ENCODE peak calls at places on chromosomes 16 and 17, in five cellular contexts. One of them, this sample, is unnamed. For H3K9me3, the result is how much of the 10 kb centered on the place peaks cover.

GRCh38 chr17:14590458-14591250 is 289.8 kb downstream of the HS3ST3B1 start:
- DNase-seq in left lung: no peak
- DNase-seq in fibroblast of lung: no peak
- DNase-seq in colonic mucosa: no peak
- DNase-seq in aorta: no peak
- DNase-seq in this sample: no peak

GRCh38 chr16:89102035-89102776 is 8.6 kb downstream of the ACSF3 start:
- DNase-seq in left lung: no peak
- DNase-seq in fibroblast of lung: no peak
- DNase-seq in colonic mucosa: peak
- DNase-seq in aorta: peak
- DNase-seq in this sample: peak

GRCh38 chr16:55349867-55350266 is 25.9 kb downstream of the IRX6 start:
- DNase-seq in left lung: no peak
- DNase-seq in fibroblast of lung: no peak
- DNase-seq in colonic mucosa: no peak
- DNase-seq in aorta: no peak
- DNase-seq in this sample: no peak

GRCh38 chr16:88785106-88785924 is at the start of gene PIEZO1:
- DNase-seq in left lung: peak
- DNase-seq in fibroblast of lung: peak
- DNase-seq in colonic mucosa: peak
- DNase-seq in aorta: peak
- DNase-seq in this sample: peak

GRCh38 chr17:8041249-8041928 is 2.5 kb downstream of the ALOX15B start:
- DNase-seq in left lung: no peak
- DNase-seq in fibroblast of lung: peak
- DNase-seq in colonic mucosa: peak
- DNase-seq in aorta: no peak
- DNase-seq in this sample: no peak

GRCh38 chr17:82408938-82409318 is 9.2 kb upstream of the HEXD start:
- DNase-seq in left lung: no peak
- DNase-seq in fibroblast of lung: no peak
- DNase-seq in colonic mucosa: no peak
- DNase-seq in aorta: no peak
- DNase-seq in this sample: no peak

GRCh38 chr17:27247071-27247957 is 46.6 kb upstream of the WSB1 start:
- DNase-seq in left lung: peak
- DNase-seq in fibroblast of lung: peak
- DNase-seq in colonic mucosa: peak
- DNase-seq in aorta: peak
- DNase-seq in this sample: peak

GRCh38 chr16:27482397-27483082 is 67.2 kb downstream of the GTF3C1 start:
- DNase-seq in left lung: no peak
- DNase-seq in fibroblast of lung: no peak
- DNase-seq in colonic mucosa: no peak
- DNase-seq in aorta: no peak
- DNase-seq in this sample: no peak

GRCh38 chr17:31155208-31155810 is 60.5 kb downstream of the NF1 start:
- DNase-seq in left lung: no peak
- DNase-seq in fibroblast of lung: peak
- DNase-seq in colonic mucosa: no peak
- DNase-seq in aorta: no peak
- DNase-seq in this sample: no peak

GRCh38 chr17:82480345-82480744 is 21.8 kb downstream of the NARF start:
- DNase-seq in left lung: no peak
- DNase-seq in fibroblast of lung: no peak
- DNase-seq in colonic mucosa: no peak
- DNase-seq in aorta: no peak
- DNase-seq in this sample: no peak

GRCh38 chr17:72609501-72609900 is 483.0 kb downstream of the SLC39A11 start:
- DNase-seq in left lung: no peak
- DNase-seq in fibroblast of lung: no peak
- DNase-seq in colonic mucosa: peak
- DNase-seq in aorta: no peak
- DNase-seq in this sample: no peak

GRCh38 chr17:75481194-75482059 is 25.0 kb downstream of the TMEM94 start:
- DNase-seq in left lung: no peak
- DNase-seq in fibroblast of lung: no peak
- DNase-seq in colonic mucosa: no peak
- DNase-seq in aorta: no peak
- DNase-seq in this sample: no peak

GRCh38 chr16:31277659-31278260 is 18.0 kb downstream of the ITGAM start:
- DNase-seq in left lung: no peak
- DNase-seq in fibroblast of lung: no peak
- DNase-seq in colonic mucosa: no peak
- DNase-seq in aorta: no peak
- DNase-seq in this sample: no peak

GRCh38 chr17:77320046-77320445 is 179.3 kb downstream of the SEC14L1 start:
- DNase-seq in left lung: peak
- DNase-seq in fibroblast of lung: peak
- DNase-seq in colonic mucosa: no peak
- DNase-seq in aorta: no peak
- DNase-seq in this sample: peak

GRCh38 chr17:16437083-16437482 is 21.7 kb downstream of the TRPV2 start:
- DNase-seq in left lung: no peak
- DNase-seq in fibroblast of lung: no peak
- DNase-seq in colonic mucosa: no peak
- DNase-seq in aorta: no peak
- DNase-seq in this sample: peak

GRCh38 chr17:73205326-73205980 is 12.6 kb downstream of the COG1 start:
- DNase-seq in left lung: no peak
- DNase-seq in fibroblast of lung: no peak
- DNase-seq in colonic mucosa: no peak
- DNase-seq in aorta: no peak
- DNase-seq in this sample: no peak

GRCh38 chr16:57941016-57941656 is 29.8 kb downstream of the CNGB1 start:
- DNase-seq in left lung: peak
- DNase-seq in fibroblast of lung: peak
- DNase-seq in colonic mucosa: peak
- DNase-seq in aorta: peak
- DNase-seq in this sample: peak

GRCh38 chr17:43905985-43906852 is 1.1 kb downstream of the MPP2 start:
- DNase-seq in left lung: peak
- DNase-seq in fibroblast of lung: peak
- DNase-seq in colonic mucosa: peak
- DNase-seq in aorta: peak
- DNase-seq in this sample: peak

GRCh38 chr17:19791918-19792317 is 43.8 kb upstream of the ALDH3A1 start:
- DNase-seq in left lung: no peak
- DNase-seq in fibroblast of lung: no peak
- DNase-seq in colonic mucosa: no peak
- DNase-seq in aorta: no peak
- DNase-seq in this sample: no peak

GRCh38 chr17:19799796-19800195 is 51.7 kb upstream of the ALDH3A1 start:
- DNase-seq in left lung: no peak
- DNase-seq in fibroblast of lung: no peak
- DNase-seq in colonic mucosa: no peak
- DNase-seq in aorta: no peak
- DNase-seq in this sample: no peak

GRCh38 chr17:19800571-19800970 is 52.5 kb upstream of the ALDH3A1 start:
- DNase-seq in left lung: no peak
- DNase-seq in fibroblast of lung: no peak
- DNase-seq in colonic mucosa: no peak
- DNase-seq in aorta: no peak
- DNase-seq in this sample: no peak

DNA sequence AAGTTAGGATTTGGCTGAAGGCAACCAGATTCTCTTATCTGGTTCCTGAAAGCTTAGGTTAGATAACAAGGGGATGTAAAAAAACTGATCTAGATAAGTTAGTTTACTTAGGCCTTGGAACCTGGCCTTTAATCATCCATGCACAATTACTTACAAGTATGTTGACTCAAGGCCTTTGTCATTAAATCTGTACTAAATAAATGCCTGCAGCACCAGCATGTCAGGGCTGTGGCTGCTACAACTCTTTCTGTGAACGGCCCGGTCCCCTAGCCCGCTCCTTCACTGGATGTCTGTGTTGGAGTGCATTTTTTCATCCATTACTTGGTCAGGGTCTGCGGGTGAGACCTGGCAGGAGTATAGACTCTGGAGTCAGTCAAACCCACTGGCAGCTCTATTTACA is 48.4 kb upstream of the ALDH3A1 start:
- DNase-seq in left lung: no peak
- DNase-seq in fibroblast of lung: no peak
- DNase-seq in colonic mucosa: no peak
- DNase-seq in aorta: no peak
- DNase-seq in this sample: no peak
- H3K9me3 ChIP-seq in left lung: under half
- H3K9me3 ChIP-seq in fibroblast of lung: under half
- H3K9me3 ChIP-seq in colonic mucosa: under half
- H3K9me3 ChIP-seq in aorta: under half
- H3K9me3 ChIP-seq in this sample: under half

GRCh38 chr17:78973196-78973595 is 6.5 kb downstream of the LGALS3BP start:
- DNase-seq in left lung: no peak
- DNase-seq in fibroblast of lung: no peak
- DNase-seq in colonic mucosa: no peak
- DNase-seq in aorta: no peak
- DNase-seq in this sample: peak

GRCh38 chr17:78973792-78974520 is 5.8 kb downstream of the LGALS3BP start:
- DNase-seq in left lung: no peak
- DNase-seq in fibroblast of lung: no peak
- DNase-seq in colonic mucosa: no peak
- DNase-seq in aorta: no peak
- DNase-seq in this sample: peak

GRCh38 chr17:78976907-78977680 is 2.6 kb downstream of the LGALS3BP start:
- DNase-seq in left lung: no peak
- DNase-seq in fibroblast of lung: no peak
- DNase-seq in colonic mucosa: no peak
- DNase-seq in aorta: no peak
- DNase-seq in this sample: peak

GRCh38 chr17:78972507-78973105 is 7.1 kb downstream of the LGALS3BP start:
- DNase-seq in left lung: no peak
- DNase-seq in fibroblast of lung: no peak
- DNase-seq in colonic mucosa: no peak
- DNase-seq in aorta: no peak
- DNase-seq in this sample: no peak

GRCh38 chr17:78974635-78975591 is 4.8 kb downstream of the LGALS3BP start:
- DNase-seq in left lung: peak
- DNase-seq in fibroblast of lung: peak
- DNase-seq in colonic mucosa: peak
- DNase-seq in aorta: peak
- DNase-seq in this sample: peak
- H3K27ac ChIP-seq in left lung: peak
- H3K27ac ChIP-seq in fibroblast of lung: peak
- H3K27ac ChIP-seq in colonic mucosa: peak
- H3K27ac ChIP-seq in aorta: no peak
- H3K27ac ChIP-seq in this sample: no peak

DNA sequence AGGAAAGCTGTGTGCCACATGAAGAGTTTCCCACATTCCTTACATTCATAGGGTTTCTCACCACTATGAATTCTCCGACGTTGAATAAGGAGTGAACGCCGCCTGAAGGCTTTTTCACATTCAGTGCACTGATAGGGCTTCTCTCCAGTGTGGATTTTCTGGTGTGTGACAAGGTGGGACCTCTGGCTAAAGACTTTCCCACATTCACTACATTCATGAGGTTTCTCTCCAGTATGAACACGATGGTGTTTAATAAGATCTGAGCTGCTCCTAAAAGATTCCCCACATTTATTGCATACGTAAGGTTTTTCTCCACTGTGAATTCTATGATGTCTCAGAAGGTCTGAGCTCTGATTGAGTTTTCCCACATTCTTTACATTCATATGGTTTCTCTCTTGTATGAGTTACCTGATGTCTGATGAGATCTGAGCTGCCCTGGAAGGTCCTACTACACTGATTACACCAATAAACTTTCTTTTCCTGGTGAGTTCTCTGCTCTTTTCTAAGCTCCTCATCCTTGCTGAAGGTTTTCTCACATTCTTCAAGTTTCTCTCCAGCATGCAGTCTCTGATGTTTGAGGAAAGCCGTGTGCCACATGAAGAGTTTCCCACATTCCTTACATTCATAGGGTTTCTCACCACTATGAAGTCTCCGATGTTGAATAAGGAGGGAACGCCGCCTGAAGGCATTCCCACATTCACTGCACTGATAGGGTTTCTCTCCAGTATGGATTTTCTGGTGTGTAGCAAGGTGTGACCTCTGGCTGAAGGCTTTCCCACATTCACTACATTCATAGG is 10.0 kb downstream of the ZNF594 start:
- DNase-seq in left lung: no peak
- DNase-seq in fibroblast of lung: no peak
- DNase-seq in colonic mucosa: no peak
- DNase-seq in aorta: no peak
- DNase-seq in this sample: no peak
- H3K9me3 ChIP-seq in left lung: under half
- H3K9me3 ChIP-seq in fibroblast of lung: under half
- H3K9me3 ChIP-seq in colonic mucosa: under half
- H3K9me3 ChIP-seq in aorta: under half
- H3K9me3 ChIP-seq in this sample: under half

DNA sequence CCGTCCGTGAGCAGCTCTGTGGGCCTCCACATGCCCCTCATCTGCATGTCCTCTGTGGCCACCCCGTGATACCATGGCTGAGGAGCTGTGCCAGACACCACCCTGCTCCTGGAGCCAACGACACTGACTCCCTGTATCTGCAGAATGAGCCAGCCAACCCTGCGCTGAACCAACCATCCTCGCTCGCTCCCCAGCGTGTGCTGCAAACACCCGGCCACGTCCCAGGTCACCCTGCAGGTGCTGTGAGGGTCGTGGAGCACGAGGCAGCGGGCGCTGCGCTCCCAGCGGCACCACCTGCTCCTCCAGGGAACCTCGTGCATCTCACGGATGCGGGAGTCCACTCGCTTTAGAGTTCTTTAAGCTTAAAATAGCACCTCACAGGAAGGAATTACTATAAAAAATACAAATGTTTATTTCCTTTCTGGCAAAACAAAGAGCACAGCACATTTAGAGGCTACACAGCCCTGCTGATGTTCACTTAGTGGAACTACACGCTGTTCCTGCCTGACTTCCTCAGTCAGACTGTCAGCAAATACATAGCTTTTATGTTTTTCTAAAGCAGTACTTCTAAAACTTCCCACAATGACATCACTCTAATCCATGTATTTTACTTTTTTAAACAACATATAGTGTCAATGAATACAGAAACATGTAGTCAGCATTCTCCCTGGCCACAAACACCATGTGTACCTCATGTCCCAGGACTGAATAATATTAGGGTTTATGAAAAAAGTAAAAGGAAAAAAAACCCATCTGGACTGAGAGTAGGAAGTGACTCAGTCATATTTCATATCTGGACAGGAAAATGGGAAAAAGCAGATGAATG is 43.5 kb downstream of the MAP1LC3B start:
- DNase-seq in left lung: no peak
- DNase-seq in fibroblast of lung: peak
- DNase-seq in colonic mucosa: no peak
- DNase-seq in aorta: no peak
- DNase-seq in this sample: peak
- H3K27ac ChIP-seq in left lung: peak
- H3K27ac ChIP-seq in fibroblast of lung: peak
- H3K27ac ChIP-seq in colonic mucosa: peak
- H3K27ac ChIP-seq in aorta: no peak
- H3K27ac ChIP-seq in this sample: peak

This sample was measured in right cardiac atrium.